ENCODE peak calls at places on chromosomes 2 and 18, in eight cellular contexts. C is cardiac fibroblast, X is fibroblast of lung, M is IMR-90, L is HFF-Myc, V is tibial nerve, T is epithelial cell of proximal tubule, E is suprapubic skin. H is an unnamed sample.
A peak's percentile ranks its signal among the peaks of the same experiment; 100 is the strongest.

GRCh38 chr2:126782648-126783047 is 116.0 kb upstream of the TEX51 start:
- DNase-seq in C (no peak), X (no peak), M (no peak), L (no peak), V (no peak), T (no peak), E (no peak), H (no peak)

GRCh38 chr2:23565814-23566213 is 180.8 kb downstream of the KLHL29 start:
- DNase-seq in C (no peak), X (no peak), M (no peak), L (no peak), V (no peak), T (no peak), E (no peak), H (no peak)

GRCh38 chr2:20348542-20348941 is 2.1 kb downstream of the PUM2 start:
- DNase-seq in C (no peak), X (no peak), M (no peak), L (no peak), V (no peak), T (no peak), E (no peak), H (peak; percentile 48)

GRCh38 chr2:168633200-168633599 is 169.2 kb upstream of the NOSTRIN start:
- DNase-seq in C (peak; percentile 57), X (no peak), M (peak; percentile 20), L (no peak), V (no peak), T (no peak), E (no peak), H (no peak)

GRCh38 chr18:37253424-37254255 is 312.0 kb downstream of the CELF4 start:
- DNase-seq in C (no peak), X (no peak), M (no peak), L (no peak), V (no peak), T (no peak), E (no peak), H (peak; percentile 17)

GRCh38 chr18:26460449-26461091 is 87.8 kb downstream of the KCTD1 start:
- DNase-seq in C (peak; percentile 39), X (peak; percentile 88), M (peak; percentile 38), L (no peak), V (no peak), T (no peak), E (no peak), H (no peak)

GRCh38 chr2:224146356-224147160 is 107.5 kb upstream of the SERPINE2 start:
- DNase-seq in C (no peak), X (no peak), M (no peak), L (no peak), V (no peak), T (no peak), E (no peak), H (peak; percentile 89)

GRCh38 chr2:1645761-1646476 is 98.4 kb downstream of the PXDN start:
- DNase-seq in C (no peak), X (no peak), M (no peak), L (no peak), V (no peak), T (no peak), E (no peak), H (no peak)

GRCh38 chr2:11303290-11304013 is 41.0 kb downstream of the ROCK2 start:
- DNase-seq in C (no peak), X (peak; percentile 30), M (no peak), L (no peak), V (no peak), T (no peak), E (no peak), H (no peak)

GRCh38 chr2:129056959-129057317 is 738.3 kb upstream of the HS6ST1 start:
- DNase-seq in C (no peak), X (no peak), M (no peak), L (no peak), V (no peak), T (no peak), E (no peak), H (no peak)

GRCh38 chr2:98829586-98830270 is 98.8 kb upstream of the MGAT4A start:
- DNase-seq in C (no peak), X (no peak), M (no peak), L (no peak), V (no peak), T (no peak), E (no peak), H (no peak)

GRCh38 chr2:189408294-189408693 is 33.0 kb upstream of the WDR75 start:
- DNase-seq in C (peak; percentile 58), X (no peak), M (peak; percentile 18), L (no peak), V (no peak), T (no peak), E (no peak), H (no peak)

GRCh38 chr2:234251326-234252271 is 201.1 kb downstream of the SPP2 start:
- DNase-seq in C (peak; percentile 98), X (peak; percentile 99), M (peak; percentile 98), L (peak; percentile 89), V (no peak), T (peak; percentile 99), E (peak; percentile 78), H (no peak)

GRCh38 chr2:134080759-134081158 is 173.1 kb upstream of the MGAT5 start:
- DNase-seq in C (no peak), X (no peak), M (no peak), L (no peak), V (no peak), T (no peak), E (no peak), H (no peak)

GRCh38 chr2:8740136-8740535 is 58.3 kb downstream of the ID2 start:
- DNase-seq in C (no peak), X (peak; percentile 21), M (no peak), L (no peak), V (no peak), T (no peak), E (no peak), H (no peak)

GRCh38 chr2:216636570-216637450 is 3.6 kb downstream of the IGFBP2 start:
- DNase-seq in C (peak; percentile 22), X (peak; percentile 84), M (peak; percentile 37), L (peak; percentile 65), V (no peak), T (no peak), E (no peak), H (peak; percentile 94)
- H3K4me3 ChIP-seq in C (no peak overlapping the region), X (no peak overlapping the region), M (no peak overlapping the region), L (peak overlapping the region; percentile 78), V (no peak overlapping the region), T (no peak overlapping the region), E (no peak overlapping the region), H (no peak overlapping the region)

GRCh38 chr2:54726940-54727339 is 3.5 kb downstream of the EML6 start:
- DNase-seq in C (peak; percentile 5), X (no peak), M (no peak), L (no peak), V (no peak), T (no peak), E (no peak), H (no peak)

GRCh38 chr2:54724560-54725342 is 1.3 kb downstream of the EML6 start:
- DNase-seq in C (no peak), X (peak; percentile 6), M (no peak), L (no peak), V (no peak), T (no peak), E (peak; percentile 72), H (peak; percentile 13)

GRCh38 chr2:54726431-54726830 is 3.0 kb downstream of the EML6 start:
- DNase-seq in C (no peak), X (no peak), M (no peak), L (no peak), V (no peak), T (no peak), E (no peak), H (no peak)

GRCh38 chr2:54724150-54724559 is 693 bp downstream of the EML6 start:
- DNase-seq in C (peak; percentile 36), X (no peak), M (no peak), L (no peak), V (no peak), T (no peak), E (no peak), H (peak; percentile 21)

DNA sequence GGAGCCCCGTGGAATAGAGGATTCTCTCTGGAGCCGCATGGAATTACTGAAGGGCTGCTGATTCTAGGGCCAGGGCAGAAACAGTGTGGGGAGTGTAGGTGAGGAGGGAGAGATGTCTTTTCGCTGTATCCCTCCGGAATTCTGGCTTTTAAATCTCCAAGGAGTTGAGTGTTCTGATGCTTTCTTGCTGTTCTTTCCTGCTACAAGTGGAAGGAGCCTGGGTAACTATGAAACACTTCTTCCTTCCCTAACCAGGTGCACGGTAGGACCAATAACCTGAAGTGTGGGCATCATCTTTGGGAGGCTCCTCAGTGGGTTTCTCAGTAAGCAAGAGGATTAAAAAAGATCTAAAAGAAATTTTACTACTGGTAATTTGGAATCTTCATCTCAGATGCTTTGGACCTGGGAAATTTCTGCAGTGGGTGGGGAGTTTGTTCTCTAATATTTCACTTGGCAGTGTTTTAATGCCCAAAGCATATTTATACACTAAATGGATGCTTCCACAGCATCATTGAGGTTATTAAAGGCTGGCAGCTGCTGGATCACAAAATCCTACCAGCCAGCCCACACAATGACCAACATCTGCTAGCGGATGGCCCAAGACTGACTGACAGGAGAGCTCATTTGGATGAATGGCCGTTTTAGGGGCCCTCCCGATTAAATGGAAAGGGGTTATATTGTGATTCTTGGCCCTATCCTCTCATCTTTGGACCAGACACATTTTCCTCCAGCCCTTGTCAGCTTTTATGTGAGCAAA is 2.1 kb downstream of the EML6 start:
- DNase-seq in C (no peak), X (no peak), M (no peak), L (no peak), V (no peak), T (no peak), E (no peak), H (no peak)
- H3K4me3 ChIP-seq in C (no peak overlapping the region), X (no peak overlapping the region), M (no peak overlapping the region), L (peak overlapping the region; percentile 81), V (peak overlapping the region; percentile 88), T (no peak overlapping the region), E (peak overlapping the region; percentile 74), H (no peak overlapping the region)

GRCh38 chr2:45001629-45002385 is 7.4 kb downstream of the SIX2 start:
- DNase-seq in C (no peak), X (no peak), M (no peak), L (no peak), V (no peak), T (no peak), E (no peak), H (no peak)
- H3K4me3 ChIP-seq in C (peak overlapping the region; percentile 41), X (no peak overlapping the region), M (no peak overlapping the region), L (no peak overlapping the region), V (peak overlapping the region; percentile 10), T (peak overlapping the region; percentile 30), E (peak overlapping the region; percentile 31), H (no peak overlapping the region)

GRCh38 chr2:109318949-109319342 is 189.9 kb downstream of the SH3RF3 start:
- DNase-seq in C (no peak), X (no peak), M (no peak), L (no peak), V (no peak), T (no peak), E (no peak), H (no peak)

GRCh38 chr2:109317471-109318090 is 188.6 kb downstream of the SH3RF3 start:
- DNase-seq in C (no peak), X (no peak), M (peak; percentile 58), L (no peak), V (no peak), T (no peak), E (no peak), H (no peak)

GRCh38 chr2:109320195-109320935 is 191.4 kb downstream of the SH3RF3 start:
- DNase-seq in C (no peak), X (no peak), M (no peak), L (no peak), V (no peak), T (no peak), E (no peak), H (no peak)

GRCh38 chr2:109316091-109316490 is 187.1 kb downstream of the SH3RF3 start:
- DNase-seq in C (no peak), X (no peak), M (no peak), L (no peak), V (no peak), T (no peak), E (no peak), H (no peak)

GRCh38 chr2:109318150-109318948 is 189.3 kb downstream of the SH3RF3 start:
- DNase-seq in C (peak; percentile 97), X (peak; percentile 94), M (peak; percentile 98), L (peak; percentile 69), V (peak; percentile 57), T (no peak), E (peak; percentile 90), H (no peak)
- H3K4me3 ChIP-seq in C (peak overlapping the region; percentile 32), X (peak overlapping the region; percentile 6), M (peak overlapping the region; percentile 2), L (peak overlapping the region; percentile 19), V (no peak overlapping the region), T (no peak overlapping the region), E (peak overlapping the region; percentile 7), H (no peak overlapping the region)